ENCODE peak calls at places on chromosome 7, in five cellular contexts. H is spleen, E is GM12891, C is transverse colon, M is gastrocnemius medialis. Z is an unnamed sample.

GRCh38 chr7:155987681-155988080 is 175.4 kb upstream of the SHH start:
- DNase-seq in H (no peak), E (no peak), C (no peak), M (no peak), Z (no peak)

GRCh38 chr7:103851357-103851756 is 138.1 kb downstream of the RELN start:
- DNase-seq in H (no peak), E (no peak), C (no peak), M (no peak), Z (peak; percentile 44)

GRCh38 chr7:29091722-29092121 is 54.6 kb downstream of the CPVL start:
- DNase-seq in H (no peak), E (peak; percentile 28), C (no peak), M (no peak), Z (no peak)

GRCh38 chr7:145036592-145037386 is 200.9 kb upstream of the TPK1 start:
- DNase-seq in H (no peak), E (no peak), C (no peak), M (no peak), Z (peak; percentile 72)

GRCh38 chr7:93194368-93194767 is 31.9 kb downstream of the HEPACAM2 start:
- DNase-seq in H (no peak), E (no peak), C (no peak), M (no peak), Z (peak; percentile 5)

GRCh38 chr7:127791790-127792189 is 139.8 kb downstream of the SND1 start:
- DNase-seq in H (no peak), E (no peak), C (no peak), M (no peak), Z (peak; percentile 38)

GRCh38 chr7:151351967-151352366 is 10.4 kb downstream of the NUB1 start:
- DNase-seq in H (no peak), E (no peak), C (no peak), M (no peak), Z (no peak)

GRCh38 chr7:127751062-127751722 is 99.2 kb downstream of the SND1 start:
- DNase-seq in H (no peak), E (no peak), C (no peak), M (no peak), Z (peak; percentile 42)

GRCh38 chr7:33807779-33808482 is 97.4 kb upstream of the BMPER start:
- DNase-seq in H (no peak), E (peak; percentile 2), C (peak; percentile 11), M (no peak), Z (peak; percentile 29)

GRCh38 chr7:34320412-34320811 is 337.6 kb upstream of the NPSR1 start:
- DNase-seq in H (no peak), E (no peak), C (no peak), M (no peak), Z (no peak)

GRCh38 chr7:131071786-131072504 is 255.7 kb upstream of the MKLN1 start:
- DNase-seq in H (no peak), E (no peak), C (peak; percentile 27), M (no peak), Z (peak; percentile 28)

GRCh38 chr7:140674356-140674800 is 1.6 kb downstream of the ADCK2 start:
- DNase-seq in H (peak; percentile 72), E (no peak), C (peak; percentile 42), M (no peak), Z (peak; percentile 37)

GRCh38 chr7:106736508-106737201 is 75.7 kb upstream of the CCDC71L start:
- DNase-seq in H (no peak), E (peak; percentile 18), C (peak; percentile 27), M (no peak), Z (peak; percentile 73)

GRCh38 chr7:79982151-79982770 is 152.4 kb upstream of the GNAI1 start:
- DNase-seq in H (no peak), E (no peak), C (no peak), M (no peak), Z (no peak)

GRCh38 chr7:142838461-142839213 is 16.2 kb upstream of the EPHB6 start:
- DNase-seq in H (no peak), E (no peak), C (no peak), M (no peak), Z (no peak)

GRCh38 chr7:125573131-125573530 is 643.5 kb upstream of the POT1 start:
- DNase-seq in H (no peak), E (no peak), C (no peak), M (no peak), Z (no peak)

GRCh38 chr7:33893377-33893776 is 12.0 kb upstream of the BMPER start:
- DNase-seq in H (no peak), E (no peak), C (no peak), M (peak; percentile 13), Z (no peak)

GRCh38 chr7:18370689-18371088 is 124.9 kb upstream of the HDAC9 start:
- DNase-seq in H (no peak), E (no peak), C (no peak), M (no peak), Z (no peak)

GRCh38 chr7:138669364-138669763 is 31.8 kb downstream of the SVOPL start:
- DNase-seq in H (no peak), E (no peak), C (peak; percentile 46), M (no peak), Z (no peak)

GRCh38 chr7:135207739-135208416 is 3.4 kb downstream of the WDR91 start:
- DNase-seq in H (no peak), E (no peak), C (no peak), M (no peak), Z (no peak)

GRCh38 chr7:21617916-21618390 is 75.1 kb downstream of the DNAH11 start:
- DNase-seq in H (no peak), E (no peak), C (peak; percentile 10), M (peak; percentile 53), Z (no peak)

GRCh38 chr7:38409524-38409923 is 136.1 kb upstream of the TARP start:
- DNase-seq in H (no peak), E (no peak), C (no peak), M (no peak), Z (no peak)

GRCh38 chr7:117972606-117973005 is 99.4 kb upstream of the CTTNBP2 start:
- DNase-seq in H (no peak), E (no peak), C (no peak), M (peak; percentile 31), Z (no peak)

GRCh38 chr7:158344706-158345300 is 242.8 kb downstream of the PTPRN2 start:
- DNase-seq in H (peak; percentile 19), E (no peak), C (no peak), M (no peak), Z (no peak)

GRCh38 chr7:130921391-130922180 is 187.6 kb upstream of the KLF14 start:
- DNase-seq in H (no peak), E (no peak), C (peak; percentile 61), M (peak; percentile 83), Z (no peak)

GRCh38 chr7:129503725-129504124 is 1.4 kb downstream of the SMKR1 start:
- DNase-seq in H (no peak), E (no peak), C (no peak), M (no peak), Z (no peak)

GRCh38 chr7:129502708-129503685 is 666 bp downstream of the SMKR1 start:
- DNase-seq in H (peak; percentile 79), E (no peak), C (no peak), M (no peak), Z (peak; percentile 21)

GRCh38 chr7:129498021-129498420 is 4.3 kb upstream of the SMKR1 start:
- DNase-seq in H (no peak), E (no peak), C (no peak), M (no peak), Z (no peak)

GRCh38 chr7:129499915-129500463 is 2.3 kb upstream of the SMKR1 start:
- DNase-seq in H (no peak), E (no peak), C (no peak), M (no peak), Z (no peak)

DNA sequence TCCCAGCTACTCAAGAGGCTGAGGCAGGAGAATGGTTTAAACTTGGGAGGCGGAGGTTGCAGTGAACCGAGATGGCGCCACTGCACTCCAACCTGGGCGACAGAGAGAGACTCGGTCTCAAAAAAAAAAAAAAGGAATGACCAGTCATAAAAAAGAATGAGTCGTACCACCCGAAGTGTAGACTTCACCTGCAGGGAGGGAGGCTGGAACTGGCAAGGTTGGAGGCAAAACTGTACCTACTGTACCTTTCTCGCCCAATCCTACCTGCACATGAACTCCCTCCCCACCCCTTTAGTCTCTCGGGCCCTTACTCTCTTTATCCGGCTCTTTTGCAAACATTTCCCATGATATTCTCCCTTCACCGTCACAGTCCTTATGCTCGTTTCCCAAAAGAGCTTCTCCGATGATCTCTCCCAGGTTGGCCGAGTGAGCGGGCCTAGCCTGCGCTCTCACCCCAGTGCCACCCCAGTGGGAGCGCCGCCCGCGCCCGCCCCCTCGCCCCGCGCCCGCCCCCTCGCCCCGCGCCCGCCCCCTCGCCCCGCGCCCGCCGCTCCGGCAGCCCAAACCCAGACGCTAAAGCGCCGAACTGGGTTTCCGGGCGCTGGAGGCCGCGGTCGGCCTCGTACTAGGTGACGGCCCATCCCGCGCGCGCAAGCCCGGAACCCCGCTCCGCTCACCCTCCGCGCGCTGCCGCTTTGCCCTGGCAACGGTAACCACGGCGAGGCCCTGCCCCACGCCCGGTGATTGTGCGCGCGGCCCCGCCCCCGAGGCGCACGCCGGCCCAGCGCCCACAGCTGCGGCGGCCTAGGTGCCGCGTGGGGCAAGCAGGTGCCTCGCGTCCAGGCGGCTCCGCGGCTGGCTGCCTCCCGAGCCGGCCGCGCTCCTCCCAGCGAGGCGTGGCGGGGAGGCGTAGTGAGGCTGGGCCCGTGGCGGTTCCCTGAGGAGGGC is at the start of gene SMKR1:
- DNase-seq in H (peak; percentile 98), E (peak; percentile 96), C (peak; percentile 88), M (peak; percentile 28), Z (peak; percentile 80)
- TF ChIP-seq POLR2A in H (no peak), E (no peak), C (no peak), M (no peak), Z (no peak)

GRCh38 chr7:47507514-47507913 is 74.4 kb downstream of the TNS3 start:
- DNase-seq in H (no peak), E (no peak), C (no peak), M (peak; percentile 74), Z (no peak)

GRCh38 chr7:47511698-47512370 is 70.1 kb downstream of the TNS3 start:
- DNase-seq in H (peak; percentile 70), E (no peak), C (no peak), M (no peak), Z (no peak)

GRCh38 chr7:47510192-47510591 is 71.7 kb downstream of the TNS3 start:
- DNase-seq in H (peak; percentile 9), E (no peak), C (no peak), M (no peak), Z (no peak)

GRCh38 chr7:47508389-47509380 is 73.2 kb downstream of the TNS3 start:
- DNase-seq in H (no peak), E (no peak), C (no peak), M (no peak), Z (no peak)

DNA sequence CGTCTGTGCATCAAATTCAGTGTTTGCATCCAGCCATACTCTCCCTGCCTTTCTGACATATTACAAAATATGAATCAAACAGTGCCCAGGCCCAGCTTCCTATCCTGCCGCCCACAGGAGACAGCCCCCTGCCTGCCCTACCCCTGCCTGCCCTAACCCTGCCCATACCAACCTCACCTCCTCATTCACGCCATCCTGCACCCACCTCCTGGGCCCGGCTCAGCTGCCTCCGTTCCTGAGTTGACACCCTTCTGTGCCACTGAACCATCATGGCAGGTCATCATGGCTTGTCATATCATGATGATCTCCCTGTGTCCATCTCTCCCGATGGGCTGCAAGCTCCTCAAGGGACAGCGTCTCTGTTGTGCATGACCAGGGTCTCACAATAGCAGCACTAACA is 72.3 kb downstream of the TNS3 start:
- DNase-seq in H (peak; percentile 51), E (no peak), C (no peak), M (no peak), Z (no peak)
- TF ChIP-seq POLR2A in H (no peak), E (no peak), C (no peak), M (no peak), Z (no peak)

GRCh38 chr7:24979470-24979862 is 512 bp downstream of the OSBPL3 start:
- DNase-seq in H (peak; percentile 96), E (peak; percentile 51), C (peak; percentile 83), M (peak; percentile 36), Z (peak; percentile 90)
- TF ChIP-seq POLR2A in H (no peak), E (peak; percentile 5), C (no peak), M (no peak), Z (peak; percentile 30)

GRCh38 chr7:120997902-120998301 is 9.4 kb downstream of the CPED1 start:
- DNase-seq in H (no peak), E (no peak), C (peak; percentile 24), M (no peak), Z (peak; percentile 13)
- TF ChIP-seq POLR2A in H (no peak), E (no peak), C (no peak), M (no peak), Z (no peak)

Z was measured in NB4.